ENCODE peak calls at places on chromosome 11, in six cellular contexts. A, Q, R, Z, G and Y are unnamed samples.

GRCh38 chr11:289145-289705 is 299 bp downstream of the PGGHG start:
- DNase-seq in A (no peak), Z (no peak), R (peak), G (no peak), Q (peak), Y (no peak)

GRCh38 chr11:3191586-3192324 is 26.6 kb upstream of the OSBPL5 start:
- DNase-seq in G (no peak), Q (no peak), R (no peak), Z (no peak), A (no peak), Y (no peak)

GRCh38 chr11:3188496-3189192 is 23.5 kb upstream of the OSBPL5 start:
- DNase-seq in A (no peak), G (no peak), Q (peak), R (no peak), Z (no peak), Y (no peak)

GRCh38 chr11:45774786-45775185 is 30.2 kb upstream of the SLC35C1 start:
- DNase-seq in Z (no peak), R (no peak), Q (no peak), A (no peak), G (no peak), Y (no peak)

GRCh38 chr11:1195690-1196515 is 27.0 kb upstream of the MUC5B start:
- DNase-seq in Q (peak), R (no peak), A (no peak), G (no peak), Z (no peak), Y (no peak)

GRCh38 chr11:12813371-12814225 is 139.4 kb downstream of the TEAD1 start:
- DNase-seq in Q (no peak), A (peak), G (no peak), R (no peak), Z (no peak), Y (peak)

GRCh38 chr11:119100246-119100959 is 1.2 kb downstream of the DPAGT1 start:
- DNase-seq in R (no peak), Q (no peak), A (peak), G (no peak), Z (no peak), Y (peak)

GRCh38 chr11:709109-709997 is 3.3 kb downstream of the EPS8L2 start:
- DNase-seq in R (no peak), Z (no peak), Q (no peak), G (no peak), A (no peak), Y (no peak)

GRCh38 chr11:74072721-74073120 is 63.8 kb upstream of the UCP3 start:
- DNase-seq in G (no peak), Z (no peak), A (no peak), R (no peak), Q (no peak), Y (no peak)

GRCh38 chr11:12845739-12846358 is 163.3 kb upstream of the RASSF10 start:
- DNase-seq in Q (no peak), Z (no peak), A (peak), R (no peak), G (peak), Y (peak)

GRCh38 chr11:122682464-122682863 is 26.9 kb downstream of the UBASH3B start:
- DNase-seq in Z (no peak), R (no peak), A (no peak), G (no peak), Q (no peak), Y (no peak)

GRCh38 chr11:69010964-69011623 is 2.0 kb downstream of the MRGPRF start:
- DNase-seq in Z (no peak), G (peak), A (peak), R (peak), Q (no peak), Y (peak)

GRCh38 chr11:32698579-32698978 is 95.9 kb downstream of the CCDC73 start:
- DNase-seq in R (no peak), G (no peak), Z (no peak), A (no peak), Q (no peak), Y (no peak)

GRCh38 chr11:62217191-62217748 is 8.8 kb downstream of the SCGB2A1 start:
- DNase-seq in A (peak), R (no peak), Q (no peak), G (no peak), Z (no peak), Y (peak)

GRCh38 chr11:133123371-133123770 is 408.9 kb downstream of the OPCML start:
- DNase-seq in G (no peak), Z (no peak), R (no peak), Q (no peak), A (no peak), Y (no peak)

GRCh38 chr11:87743002-87743401 is 432.2 kb downstream of the RAB38 start:
- DNase-seq in A (no peak), R (no peak), Q (no peak), Z (no peak), G (no peak), Y (no peak)

GRCh38 chr11:46119352-46120216 is 1.7 kb downstream of the PHF21A start:
- DNase-seq in A (peak), Z (no peak), R (no peak), G (no peak), Q (peak), Y (peak)

GRCh38 chr11:112369374-112369773 is 108.7 kb upstream of the PLET1 start:
- DNase-seq in Z (no peak), G (no peak), Q (no peak), R (no peak), A (no peak), Y (no peak)